ENCODE peak calls at places on chromosomes 1 and 21, in four cellular contexts. U, F, S and H are unnamed samples.

GRCh38 chr1:90854559-90854958 is 137.5 kb upstream of the BARHL2 start:
- DNase-seq in U (no peak), S (no peak), F (no peak), H (no peak)

GRCh38 chr21:35217504-35218060 is 168.5 kb upstream of the RUNX1 start:
- DNase-seq in S (no peak), U (no peak), F (no peak), H (no peak)

GRCh38 chr1:107821340-107821739 is 143.6 kb downstream of the VAV3 start:
- DNase-seq in U (no peak), S (no peak), F (no peak), H (no peak)

GRCh38 chr21:14259669-14260458 is 43.9 kb downstream of the RBM11 start:
- DNase-seq in U (no peak), S (no peak), F (no peak), H (no peak)

GRCh38 chr1:22839806-22840205 is 129.2 kb downstream of the EPHB2 start:
- DNase-seq in S (no peak), U (no peak), F (no peak), H (no peak)

GRCh38 chr1:151372411-151372934 is at the start of gene SELENBP1:
- DNase-seq in F (peak), S (peak), U (peak), H (peak)

GRCh38 chr1:156114101-156114918 is at the start of gene LMNA:
- DNase-seq in F (peak), S (peak), U (peak), H (peak)

GRCh38 chr1:44664730-44665370 is 9.4 kb downstream of the TMEM53 start:
- DNase-seq in F (no peak), U (no peak), S (no peak), H (no peak)

GRCh38 chr21:36461277-36461917 is 18.5 kb downstream of the CLDN14 start:
- DNase-seq in S (no peak), U (peak), F (no peak), H (no peak)

GRCh38 chr1:19113362-19114092 is 96.5 kb downstream of the UBR4 start:
- DNase-seq in F (no peak), S (no peak), U (peak), H (no peak)

GRCh38 chr1:53572061-53572801 is 113.0 kb downstream of the DMRTB1 start:
- DNase-seq in S (peak), U (peak), F (no peak), H (peak)

GRCh38 chr1:201490708-201491131 is 16.2 kb downstream of the CSRP1 start:
- DNase-seq in F (no peak), S (no peak), U (no peak), H (peak)

GRCh38 chr21:44766014-44766817 is 35.4 kb downstream of the UBE2G2 start:
- DNase-seq in S (no peak), F (no peak), U (no peak), H (no peak)
- H3K27ac ChIP-seq in S (no peak), F (no peak), U (no peak), H (no peak)

DNA sequence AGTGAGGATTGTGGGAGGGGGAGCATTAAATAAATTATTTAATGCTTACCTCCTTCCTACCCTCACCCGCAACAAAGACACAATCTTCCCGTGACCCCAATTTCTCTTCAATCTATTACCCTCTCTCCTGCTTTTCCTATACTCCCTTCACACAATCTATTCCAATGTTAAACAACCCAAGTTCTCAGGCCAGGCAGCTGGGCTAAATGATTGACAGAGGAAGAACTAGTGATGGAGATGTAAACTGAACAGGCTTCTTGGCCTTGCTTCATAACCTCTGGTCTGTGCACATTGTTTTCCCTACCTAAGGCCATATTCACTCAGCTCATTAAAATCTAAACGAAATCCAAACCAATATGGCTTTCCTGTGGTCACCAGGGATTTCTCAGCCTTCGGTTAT is 3.9 kb upstream of the RCC1 start:
- DNase-seq in F (no peak), U (no peak), S (no peak), H (no peak)
- H3K27ac ChIP-seq in F (no peak), U (peak), S (no peak), H (no peak)

DNA sequence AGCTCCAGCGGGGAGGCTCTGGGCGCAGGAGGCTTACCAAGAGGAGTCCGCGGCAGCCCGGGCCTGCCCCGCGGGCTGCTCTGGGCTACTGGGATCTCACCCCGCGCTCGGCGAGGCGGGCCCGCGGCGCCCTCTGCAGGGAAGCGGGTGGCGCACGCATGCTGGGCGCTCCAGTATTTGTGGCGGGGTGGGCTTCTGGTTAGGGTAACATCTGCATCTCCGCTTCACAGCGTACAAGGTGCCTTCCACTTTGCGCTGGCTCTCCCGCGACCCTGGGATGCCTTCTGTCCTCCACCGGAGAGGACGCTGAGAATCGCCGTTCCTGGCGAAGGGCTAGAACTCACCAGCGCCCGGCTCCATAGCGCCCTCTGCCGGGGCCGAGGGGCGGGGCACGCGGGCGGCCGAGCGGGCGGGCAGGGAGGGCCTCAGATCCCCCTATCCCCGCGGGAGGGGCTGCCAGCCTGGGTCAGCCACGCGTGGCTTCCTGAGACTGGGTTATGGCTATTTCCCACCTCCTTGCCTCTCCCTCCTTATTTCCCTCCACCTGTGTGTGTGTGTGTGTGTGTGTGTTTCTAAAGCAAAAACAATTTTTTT is 46.6 kb upstream of the CTBS start:
- DNase-seq in S (peak), U (peak), F (peak), H (peak)
- H3K27ac ChIP-seq in S (no peak), U (peak), F (peak), H (peak)

GRCh38 chr1:200364831-200365230 is 45.0 kb downstream of the ZNF281 start:
- DNase-seq in F (no peak), U (no peak), S (no peak), H (no peak)
- H3K27ac ChIP-seq in F (no peak), U (no peak), S (no peak), H (no peak)

GRCh38 chr1:85569122-85569521 is 11.4 kb upstream of the CCN1 start:
- DNase-seq in U (no peak), F (no peak), S (no peak), H (no peak)
- H3K27ac ChIP-seq in U (no peak), F (peak), S (peak), H (peak)

GRCh38 chr1:38958967-38959366 is 17.3 kb upstream of the RHBDL2 start:
- DNase-seq in U (no peak), F (no peak), S (no peak), H (no peak)

GRCh38 chr1:38950553-38950952 is 8.9 kb upstream of the RHBDL2 start:
- DNase-seq in F (no peak), S (no peak), U (no peak), H (no peak)

DNA sequence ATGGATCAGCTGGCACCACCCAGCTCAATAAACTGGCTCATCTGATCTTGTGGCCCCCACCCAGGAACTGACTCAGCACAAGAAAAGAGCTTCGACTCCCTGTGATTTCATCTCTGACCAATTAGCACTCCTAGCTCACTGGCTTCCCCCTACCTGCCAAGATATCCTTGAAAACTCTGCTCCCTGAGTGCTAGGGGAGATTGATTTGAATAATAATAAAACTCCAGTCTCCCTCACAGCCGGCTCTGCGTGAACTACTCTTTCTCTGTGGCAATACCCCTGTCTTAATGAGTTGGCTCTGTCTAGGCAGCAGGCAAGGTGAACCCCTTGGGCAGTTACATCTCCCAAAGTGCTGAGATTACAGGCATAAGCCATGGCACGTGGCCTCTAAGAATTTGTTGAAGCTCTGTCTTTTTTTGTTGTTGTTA is 11.8 kb upstream of the RHBDL2 start:
- DNase-seq in U (no peak), S (no peak), F (no peak), H (no peak)
- H3K27ac ChIP-seq in U (no peak), S (no peak), F (no peak), H (no peak)

GRCh38 chr1:172719694-172720138 is 60.8 kb downstream of the FASLG start:
- DNase-seq in F (no peak), U (no peak), S (no peak), H (no peak)
- H3K27ac ChIP-seq in F (no peak), U (no peak), S (no peak), H (no peak)